ENCODE peak calls at places on chromosomes 7 and 10, in ten cellular contexts. V, G, Y, T, E, L, W, X, M and Q are unnamed samples. For H3K4me1 and H3K27me3, the result is how much of the 10 kb centered on the place peaks cover.

GRCh38 chr7:44565795-44566559 is 7.7 kb downstream of the DDX56 start:
- DNase-seq in G (no peak), L (no peak), T (no peak), X (no peak), Y (no peak), E (no peak), M (no peak), W (no peak), V (no peak), Q (no peak)

GRCh38 chr10:98609265-98609664 is 162.5 kb upstream of the HPS1 start:
- DNase-seq in W (no peak), X (no peak), M (no peak), Y (no peak), G (no peak), T (no peak), L (no peak), V (no peak), E (no peak), Q (no peak)

GRCh38 chr10:80136134-80136571 is 3.6 kb downstream of the PLAC9 start:
- DNase-seq in E (peak), V (no peak), M (peak), T (no peak), G (no peak), X (no peak), W (no peak), Y (peak), L (peak), Q (peak)

GRCh38 chr10:119738962-119739361 is 13.1 kb downstream of the INPP5F start:
- DNase-seq in X (no peak), V (no peak), Y (no peak), E (no peak), M (no peak), G (no peak), L (no peak), T (no peak), W (no peak), Q (no peak)

GRCh38 chr10:68082815-68083395 is 7.8 kb upstream of the HERC4 start:
- DNase-seq in V (no peak), T (no peak), G (no peak), X (no peak), E (peak), L (no peak), Y (no peak), M (no peak), W (no peak), Q (no peak)

GRCh38 chr10:86857097-86857825 is 100.2 kb downstream of the MMRN2 start:
- DNase-seq in W (no peak), L (no peak), V (no peak), G (no peak), M (no peak), X (no peak), E (peak), Y (no peak), T (no peak), Q (no peak)

GRCh38 chr10:132893090-132893489 is 49.3 kb downstream of the CFAP46 start:
- DNase-seq in X (peak), L (peak), E (no peak), M (peak), Y (no peak), V (no peak), T (no peak), W (no peak), G (no peak), Q (no peak)

GRCh38 chr10:18497955-18498354 is 153.4 kb downstream of the NSUN6 start:
- DNase-seq in V (no peak), Y (no peak), M (no peak), X (no peak), G (no peak), E (no peak), W (no peak), T (no peak), L (no peak), Q (no peak)

GRCh38 chr7:53350241-53350640 is 314.8 kb downstream of the POM121L12 start:
- DNase-seq in W (peak), V (no peak), M (no peak), X (no peak), G (no peak), E (peak), L (no peak), T (peak), Y (no peak), Q (no peak)

GRCh38 chr10:115432188-115432819 is 339.1 kb downstream of the ATRNL1 start:
- DNase-seq in L (no peak), T (no peak), W (no peak), Y (no peak), X (no peak), M (no peak), E (peak), V (no peak), G (peak), Q (no peak)

GRCh38 chr10:110919971-110920881 is 822 bp downstream of the SHOC2 start:
- DNase-seq in X (peak), L (peak), V (peak), E (peak), G (peak), Y (peak), T (peak), W (no peak), M (peak), Q (no peak)

GRCh38 chr10:71660313-71660712 is 59.3 kb downstream of the C10orf105 start:
- DNase-seq in V (no peak), M (no peak), W (no peak), T (no peak), L (no peak), X (no peak), Y (no peak), E (no peak), G (no peak), Q (no peak)

GRCh38 chr7:51226042-51226755 is 90.4 kb downstream of the COBL start:
- DNase-seq in W (no peak), V (no peak), M (no peak), T (no peak), Y (no peak), G (peak), L (no peak), E (no peak), X (no peak), Q (no peak)

GRCh38 chr7:137032436-137032835 is 164.0 kb downstream of the CHRM2 start:
- DNase-seq in V (no peak), G (no peak), T (no peak), X (no peak), W (no peak), E (no peak), M (no peak), L (no peak), Y (no peak), Q (no peak)

GRCh38 chr10:34612446-34612845 is 202.7 kb downstream of the PARD3 start:
- DNase-seq in E (no peak), V (no peak), L (no peak), Y (no peak), G (peak), W (no peak), M (no peak), X (no peak), T (no peak), Q (no peak)

GRCh38 chr7:55432937-55433784 is 68.0 kb downstream of the LANCL2 start:
- DNase-seq in L (no peak), G (peak), W (no peak), V (peak), Y (no peak), M (no peak), X (no peak), T (peak), E (peak), Q (no peak)

GRCh38 chr7:54811925-54812264 is 52.9 kb upstream of the SEC61G start:
- DNase-seq in Y (no peak), W (no peak), T (no peak), M (no peak), X (no peak), G (peak), V (no peak), L (no peak), E (no peak), Q (no peak)

GRCh38 chr7:64625114-64626082 is 40.5 kb upstream of the ZNF107 start:
- DNase-seq in L (no peak), V (peak), G (no peak), Y (no peak), M (no peak), W (no peak), T (no peak), X (no peak), E (peak), Q (no peak)

GRCh38 chr7:106563466-106564150 is 97.3 kb downstream of the CCDC71L start:
- DNase-seq in G (peak), V (no peak), Y (no peak), T (no peak), E (no peak), L (no peak), W (no peak), X (no peak), M (no peak), Q (no peak)

GRCh38 chr10:93745411-93746065 is 12.2 kb upstream of the LGI1 start:
- DNase-seq in Y (no peak), M (no peak), X (no peak), E (peak), L (no peak), W (peak), G (no peak), T (peak), V (no peak), Q (no peak)

GRCh38 chr7:15751191-15751701 is 64.8 kb upstream of the MEOX2 start:
- DNase-seq in E (no peak), V (no peak), L (no peak), G (no peak), X (no peak), W (no peak), Y (no peak), M (no peak), T (no peak), Q (no peak)

GRCh38 chr7:26653430-26653911 is 210.9 kb downstream of the SKAP2 start:
- DNase-seq in L (no peak), G (peak), E (no peak), M (no peak), T (peak), V (no peak), W (no peak), Y (peak), X (no peak), Q (peak)

GRCh38 chr7:90298145-90299038 is 22.7 kb downstream of the FAM237B start:
- DNase-seq in W (no peak), L (no peak), M (no peak), E (peak), V (no peak), X (no peak), Y (no peak), T (peak), G (peak), Q (no peak)

GRCh38 chr7:29320577-29320976 is 126.0 kb downstream of the CHN2 start:
- DNase-seq in V (no peak), G (no peak), E (no peak), L (no peak), Y (no peak), X (no peak), T (no peak), M (no peak), W (no peak), Q (no peak)

GRCh38 chr7:156773966-156774365 is 119.0 kb downstream of the LMBR1 start:
- DNase-seq in Y (no peak), E (no peak), X (no peak), L (no peak), W (no peak), M (no peak), G (peak), V (no peak), T (no peak), Q (no peak)

GRCh38 chr10:4514445-4515108 is 311.4 kb upstream of the AKR1E2 start:
- DNase-seq in W (no peak), V (no peak), T (no peak), G (no peak), X (no peak), M (peak), E (no peak), Y (peak), L (peak), Q (peak)

GRCh38 chr7:51430480-51431086 is 114.0 kb upstream of the COBL start:
- DNase-seq in Y (peak), X (no peak), W (no peak), G (peak), T (peak), M (no peak), L (no peak), V (peak), E (peak), Q (no peak)

GRCh38 chr7:139647812-139648616 is 124.5 kb downstream of the CLEC2L start:
- DNase-seq in Y (no peak), W (no peak), X (no peak), M (no peak), E (peak), G (no peak), V (no peak), L (no peak), T (no peak), Q (no peak)

GRCh38 chr10:111707066-111707465 is 476.5 kb downstream of the GPAM start:
- DNase-seq in L (no peak), E (no peak), M (no peak), T (no peak), W (no peak), G (no peak), X (no peak), V (no peak), Y (no peak), Q (no peak)

GRCh38 chr10:29736325-29737208 is 101.8 kb upstream of the SVIL start:
- DNase-seq in V (peak), L (peak), M (peak), X (peak), E (peak), G (peak), T (peak), W (no peak), Y (peak), Q (peak)

GRCh38 chr10:119466655-119467054 is 75.9 kb downstream of the RGS10 start:
- DNase-seq in W (no peak), X (no peak), Y (no peak), G (peak), L (no peak), M (no peak), V (peak), T (peak), E (no peak), Q (no peak)

GRCh38 chr10:69568472-69569143 is 4.6 kb downstream of the NEUROG3 start:
- DNase-seq in V (no peak), Y (no peak), T (no peak), M (no peak), L (no peak), G (no peak), W (no peak), E (peak), X (no peak), Q (no peak)

GRCh38 chr7:74020396-74020795 is 7.6 kb upstream of the ELN start:
- DNase-seq in E (no peak), W (no peak), T (no peak), V (no peak), M (no peak), X (no peak), L (no peak), Y (no peak), G (no peak), Q (no peak)

GRCh38 chr7:41367967-41368882 is 334.7 kb downstream of the INHBA start:
- DNase-seq in X (no peak), G (no peak), M (no peak), T (no peak), W (no peak), L (no peak), V (no peak), E (no peak), Y (no peak), Q (no peak)

DNA sequence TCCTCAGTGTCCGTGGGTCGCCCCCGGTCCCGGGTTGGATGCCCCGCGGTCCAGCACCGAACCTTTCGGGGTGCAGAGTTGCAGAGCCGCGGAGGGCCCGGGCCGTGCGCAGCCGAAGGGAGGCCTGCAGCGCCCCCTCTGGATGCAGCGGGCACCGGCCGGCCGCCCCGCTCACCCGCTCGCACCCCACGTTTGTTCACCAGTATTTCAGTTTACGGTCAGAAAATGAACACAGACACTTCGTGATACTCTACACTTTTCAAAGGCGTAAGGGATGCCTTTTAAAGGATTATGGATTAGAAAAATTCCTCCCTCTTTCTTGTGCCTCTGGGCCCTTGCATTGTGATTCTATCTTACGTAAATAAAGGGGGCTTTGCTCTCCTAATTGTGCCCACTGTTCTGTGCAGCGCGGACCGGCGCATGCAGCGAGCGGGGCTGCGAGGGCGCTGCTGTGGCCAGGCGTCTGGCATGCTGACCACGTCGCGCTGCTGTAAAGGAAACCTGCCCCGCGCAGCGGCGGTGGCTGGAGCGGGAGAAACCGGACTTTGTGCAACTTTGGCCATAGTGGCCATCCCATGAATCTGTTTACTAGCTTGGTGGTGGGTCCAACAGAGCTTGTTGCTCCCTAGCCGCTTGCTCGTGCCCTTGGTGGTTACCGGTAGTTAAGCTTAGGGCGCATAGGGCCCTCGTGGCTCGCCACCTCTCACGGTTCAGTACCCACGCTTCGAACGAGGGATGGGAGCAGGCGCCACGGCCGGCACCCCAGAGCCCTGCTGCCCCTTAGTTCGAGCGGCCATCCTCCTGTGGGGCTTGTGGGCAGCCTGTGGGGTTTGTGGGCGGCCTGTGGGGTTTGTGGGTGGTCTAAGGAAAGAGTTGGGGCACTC is 755 bp upstream of the MEST start:
- DNase-seq in X (no peak), G (no peak), W (no peak), Y (peak), T (no peak), L (peak), V (no peak), E (peak), M (peak), Q (peak)
- H3K27ac ChIP-seq in X (peak), G (no peak), W (no peak), Y (no peak), T (no peak), L (peak), V (no peak), E (no peak), M (peak), Q (no peak)

DNA sequence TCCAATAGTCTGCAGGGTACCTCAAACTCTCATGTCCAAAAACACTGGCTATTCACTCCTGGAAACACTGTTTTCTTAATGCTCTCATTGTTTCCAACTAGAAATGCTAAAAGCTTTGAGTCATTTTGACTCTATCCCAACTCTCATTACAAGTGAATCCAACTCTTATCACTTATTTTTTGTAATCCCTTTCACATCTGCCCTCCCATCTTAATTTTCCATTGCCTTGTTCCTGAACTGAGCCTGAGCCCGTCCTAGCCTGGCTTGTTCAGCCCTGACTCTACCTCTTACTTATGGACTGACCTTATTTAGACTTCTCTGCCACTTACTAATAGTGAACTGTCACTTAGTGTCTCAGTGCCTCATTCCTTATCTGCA is 56.7 kb downstream of the SLC16A12 start:
- DNase-seq in E (no peak), W (no peak), V (no peak), L (no peak), X (no peak), T (no peak), Y (peak), M (no peak), G (no peak), Q (no peak)
- H3K4me1 ChIP-seq in E (under half), W (under half), V (under half), L (under half), X (under half), T (under half), Y (under half), M (under half), G (under half), Q (under half)

GRCh38 chr7:148732862-148733261 is 34.2 kb downstream of the CUL1 start:
- DNase-seq in X (no peak), V (no peak), Y (no peak), M (no peak), L (no peak), G (no peak), E (no peak), W (no peak), T (no peak), Q (no peak)

GRCh38 chr7:148727501-148728278 is 29.0 kb downstream of the CUL1 start:
- DNase-seq in Y (no peak), M (no peak), G (peak), L (no peak), W (no peak), X (no peak), E (no peak), T (no peak), V (no peak), Q (no peak)

GRCh38 chr7:148726385-148726784 is 27.7 kb downstream of the CUL1 start:
- DNase-seq in Y (no peak), E (no peak), L (no peak), T (no peak), G (no peak), M (no peak), X (no peak), W (no peak), V (no peak), Q (no peak)

GRCh38 chr7:148733496-148733895 is 34.8 kb downstream of the CUL1 start:
- DNase-seq in L (no peak), X (no peak), E (no peak), M (no peak), W (no peak), T (no peak), V (no peak), G (peak), Y (no peak), Q (no peak)

GRCh38 chr7:148729984-148730733 is 31.5 kb downstream of the CUL1 start:
- DNase-seq in L (no peak), V (no peak), T (no peak), W (no peak), Y (no peak), G (no peak), X (no peak), E (no peak), M (no peak), Q (no peak)
- H3K27me3 ChIP-seq in L (under half), V (under half), T (under half), W (under half), Y (under half), G (under half), X (under half), E (under half), M (under half), Q (under half)

GRCh38 chr10:97533888-97534287 is 35.2 kb downstream of the UBTD1 start:
- DNase-seq in G (no peak), X (no peak), T (no peak), Y (no peak), V (no peak), L (no peak), E (no peak), W (no peak), M (no peak), Q (no peak)

GRCh38 chr10:97531401-97531985 is 32.8 kb downstream of the UBTD1 start:
- DNase-seq in G (no peak), X (no peak), T (peak), Y (no peak), W (no peak), L (no peak), M (no peak), E (peak), V (no peak), Q (no peak)

GRCh38 chr10:97532935-97533671 is 34.4 kb downstream of the UBTD1 start:
- DNase-seq in L (no peak), X (no peak), V (no peak), E (peak), W (no peak), M (no peak), T (no peak), Y (no peak), G (no peak), Q (peak)

GRCh38 chr10:97525683-97526110 is 27.0 kb downstream of the UBTD1 start:
- DNase-seq in W (no peak), T (no peak), L (no peak), X (no peak), M (no peak), G (no peak), V (no peak), E (no peak), Y (no peak), Q (no peak)

GRCh38 chr10:97529685-97530465 is 31.2 kb downstream of the UBTD1 start:
- DNase-seq in G (no peak), M (no peak), V (no peak), Y (no peak), X (no peak), E (no peak), T (no peak), L (no peak), W (no peak), Q (no peak)
- H3K27ac ChIP-seq in G (no peak), M (no peak), V (no peak), Y (no peak), X (no peak), E (no peak), T (no peak), L (no peak), W (no peak), Q (no peak)

GRCh38 chr7:101956130-101956529 is 138.7 kb downstream of the CUX1 start:
- DNase-seq in W (no peak), X (no peak), G (no peak), T (no peak), Y (no peak), V (no peak), M (no peak), L (no peak), E (no peak), Q (no peak)
- H3K4me1 ChIP-seq in W (under half), X (under half), G (under half), T (under half), Y (under half), V (under half), M (under half), L (under half), E (under half), Q (half or more)